ENCODE peak calls at places on chromosome 21, in seven cellular contexts. V is activated naive CD8-positive, alpha-beta T cell treated with anti-CD3 and anti-CD28 coated beads, Interleukin-2, amount 50 U/mL, for 24 hours; T is stimulated activated CD8-positive, alpha-beta memory T cell treated with anti-CD3 and anti-CD28 coated beads, Interleukin-12 subunit alpha, Interleukin-12 subunit beta, amount 100 ng/mL, for 4 hours; G is mesendoderm; P is substantia nigra; J is mucosa of gallbladder; C is COR-L47. D is an unnamed sample.

GRCh38 chr21:46297311-46298082 is 11.4 kb downstream of the YBEY start:
- DNase-seq in C (no peak), P (no peak), G (peak; percentile 43), T (no peak), V (peak; percentile 14), J (no peak), D (no peak)

GRCh38 chr21:35637431-35637830 is 422.9 kb downstream of the SETD4 start:
- DNase-seq in J (no peak), T (no peak), V (no peak), G (no peak), C (no peak), P (no peak), D (no peak)

GRCh38 chr21:45439901-45440461 is 35.0 kb downstream of the COL18A1 start:
- DNase-seq in P (no peak), G (no peak), C (no peak), V (no peak), J (no peak), T (no peak), D (no peak)

GRCh38 chr21:38486221-38486620 is 12.1 kb downstream of the ERG start:
- DNase-seq in G (no peak), V (no peak), T (no peak), J (no peak), P (no peak), C (no peak), D (no peak)

GRCh38 chr21:25895565-25896205 is 160.9 kb downstream of the GABPA start:
- DNase-seq in P (peak; percentile 12), G (no peak), V (no peak), C (peak; percentile 67), T (no peak), J (no peak), D (no peak)

GRCh38 chr21:26819944-26820343 is 25.3 kb downstream of the ADAMTS1 start:
- DNase-seq in P (no peak), V (no peak), J (no peak), T (no peak), G (peak; percentile 81), C (no peak), D (no peak)

GRCh38 chr21:36708512-36709029 is 9.7 kb downstream of the SIM2 start:
- DNase-seq in V (no peak), G (no peak), C (no peak), J (no peak), P (no peak), T (no peak), D (peak; percentile 5)

GRCh38 chr21:28832013-28832714 is 160.5 kb downstream of the LTN1 start:
- DNase-seq in T (no peak), P (no peak), V (no peak), G (peak; percentile 58), C (no peak), J (no peak), D (peak; percentile 19)

GRCh38 chr21:40146201-40146890 is 279.1 kb downstream of the PCP4 start:
- DNase-seq in P (no peak), J (no peak), T (no peak), V (no peak), G (no peak), C (peak; percentile 63), D (no peak)

GRCh38 chr21:39388038-39388810 is 39.3 kb upstream of the HMGN1 start:
- DNase-seq in P (peak; percentile 83), V (peak; percentile 96), J (peak; percentile 89), G (peak; percentile 88), T (peak; percentile 72), C (no peak), D (peak; percentile 87)

GRCh38 chr21:34022557-34023335 is 50.6 kb upstream of the MRPS6 start:
- DNase-seq in T (peak; percentile 29), V (peak; percentile 43), J (no peak), C (no peak), P (no peak), G (peak; percentile 16), D (peak; percentile 34)